ENCODE peak calls at places on chromosomes 4 and X, in six cellular contexts. D is K562, F is HCT116, O is GM12878, K is HepG2, T is H1. J is an unnamed sample. For H3K36me3, the result is how much of the 10 kb centered on the place peaks cover.

GRCh38 chr4:179605196-179605595 is 2163.0 kb upstream of the AGA start:
- DNase-seq in K (no peak), O (no peak), T (no peak), D (no peak), F (no peak), J (no peak)

GRCh38 chrX:30906726-30907125 is 17.7 kb upstream of the TAB3 start:
- DNase-seq in D (no peak), K (no peak), T (no peak), F (peak), O (no peak), J (no peak)

GRCh38 chrX:63434665-63435064 is 83.5 kb upstream of the SPIN4 start:
- DNase-seq in D (peak), F (peak), O (no peak), T (no peak), K (no peak), J (peak)

GRCh38 chr4:80185787-80186548 is 11.3 kb upstream of the PRDM8 start:
- DNase-seq in D (no peak), T (no peak), O (no peak), F (no peak), K (no peak), J (no peak)

GRCh38 chrX:84339507-84340364 is 151.7 kb upstream of the RPS6KA6 start:
- DNase-seq in O (no peak), K (peak), D (peak), T (no peak), F (no peak), J (no peak)

GRCh38 chr4:186487726-186488125 is 67.6 kb downstream of the MTNR1A start:
- DNase-seq in K (no peak), T (no peak), D (no peak), F (no peak), O (no peak), J (no peak)

GRCh38 chrX:18897611-18898010 is 86.3 kb downstream of the PHKA2 start:
- DNase-seq in T (no peak), D (no peak), F (no peak), K (no peak), O (no peak), J (no peak)

GRCh38 chr4:41209187-41209586 is 5.2 kb downstream of the APBB2 start:
- DNase-seq in O (no peak), K (no peak), D (no peak), T (no peak), F (no peak), J (no peak)

GRCh38 chrX:107721966-107722707 is 53.5 kb downstream of the TSC22D3 start:
- DNase-seq in K (no peak), F (no peak), T (no peak), D (no peak), O (no peak), J (no peak)

GRCh38 chr4:52290468-52290867 is 239.4 kb downstream of the SPATA18 start:
- DNase-seq in O (no peak), D (no peak), K (no peak), T (no peak), F (no peak), J (no peak)

GRCh38 chrX:68438575-68438974 is 5.3 kb upstream of the OPHN1 start:
- DNase-seq in D (peak), K (peak), F (no peak), O (no peak), T (no peak), J (no peak)

GRCh38 chr4:28772066-28772465 is 1911.4 kb downstream of the STIM2 start:
- DNase-seq in D (no peak), T (no peak), K (no peak), F (no peak), O (no peak), J (no peak)

GRCh38 chr4:54781771-54782170 is 124.0 kb downstream of the KIT start:
- DNase-seq in O (no peak), K (no peak), D (no peak), F (no peak), T (no peak), J (no peak)

GRCh38 chr4:82900016-82900334 is 560 bp upstream of the THAP9 start:
- DNase-seq in T (no peak), D (no peak), O (peak), F (no peak), K (no peak), J (no peak)

GRCh38 chr4:150127757-150128156 is 49.5 kb downstream of the DCLK2 start:
- DNase-seq in T (no peak), O (no peak), K (no peak), F (no peak), D (no peak), J (no peak)

GRCh38 chr4:121485190-121485804 is 104.5 kb upstream of the QRFPR start:
- DNase-seq in T (no peak), O (no peak), K (no peak), F (no peak), D (no peak), J (no peak)

GRCh38 chr4:90950385-90950841 is 823.2 kb downstream of the CCSER1 start:
- DNase-seq in D (no peak), K (no peak), F (no peak), T (no peak), O (no peak), J (no peak)

GRCh38 chrX:57596109-57596870 is 4.5 kb downstream of the ZXDB start:
- DNase-seq in K (peak), D (no peak), F (no peak), T (no peak), O (no peak), J (no peak)

GRCh38 chrX:107710617-107711391 is 64.8 kb downstream of the TSC22D3 start:
- DNase-seq in O (peak), K (peak), D (peak), F (peak), T (no peak), J (peak)

GRCh38 chrX:39017062-39017461 is 215.8 kb downstream of the MID1IP1 start:
- DNase-seq in T (no peak), O (no peak), K (peak), F (no peak), D (no peak), J (no peak)

GRCh38 chrX:134171661-134172587 is 65.1 kb upstream of the CCDC160 start:
- DNase-seq in T (no peak), F (no peak), K (no peak), D (no peak), O (no peak), J (no peak)

GRCh38 chr4:121239951-121240350 is 75.8 kb upstream of the TNIP3 start:
- DNase-seq in K (no peak), D (no peak), O (no peak), F (no peak), T (no peak), J (no peak)

GRCh38 chr4:71691416-71692073 is 92.3 kb downstream of the GC start:
- DNase-seq in O (no peak), D (no peak), T (no peak), F (no peak), K (no peak), J (no peak)

GRCh38 chr4:108834787-108835384 is 72.0 kb upstream of the ETNPPL start:
- DNase-seq in D (no peak), T (no peak), O (no peak), F (peak), K (peak), J (no peak)

DNA sequence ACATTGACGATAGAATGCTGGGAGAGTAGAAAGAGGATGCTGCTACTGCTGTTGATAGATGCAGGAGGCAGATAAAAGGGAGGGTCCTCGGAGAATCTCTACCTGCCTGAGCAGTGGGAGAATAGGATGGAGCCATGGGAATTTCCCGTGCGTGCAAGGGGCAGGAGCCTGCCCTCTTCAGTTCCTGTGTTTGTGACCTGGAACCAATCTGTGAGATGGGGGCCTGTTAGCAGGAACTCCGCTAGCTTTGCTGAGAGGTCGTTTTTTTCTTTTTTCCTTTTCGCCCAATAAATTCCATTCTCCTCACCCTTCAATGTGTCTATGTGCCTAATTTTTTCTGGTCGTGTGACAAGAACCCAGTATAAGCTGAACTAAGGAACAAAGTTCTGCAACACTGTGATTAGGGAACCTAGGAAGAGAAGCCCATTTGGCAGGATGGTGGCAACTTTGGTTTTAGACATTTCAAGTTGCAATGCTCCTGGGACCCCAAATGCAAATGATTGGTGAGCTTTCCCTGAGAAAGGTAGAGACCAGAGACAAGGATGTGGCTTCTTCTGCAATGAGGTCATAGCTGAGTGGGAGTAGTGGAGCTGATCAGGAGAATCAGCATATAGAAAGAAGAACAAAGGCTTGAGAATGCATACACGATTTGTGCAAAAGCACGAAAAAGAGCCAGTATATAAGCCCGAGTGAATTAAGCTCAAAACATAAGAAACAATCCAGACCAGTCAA is 23.9 kb downstream of the SLC39A8 start:
- DNase-seq in F (no peak), O (peak), K (no peak), T (no peak), D (no peak), J (no peak)
- H3K9ac ChIP-seq in F (no peak), O (no peak), K (no peak), T (no peak), D (no peak), J (no peak)

GRCh38 chrX:56564182-56564885 is 907 bp downstream of the UBQLN2 start:
- DNase-seq in T (peak), K (peak), F (no peak), O (no peak), D (peak), J (no peak)
- TF ChIP-seq ZNF274 in T (no peak), K (no peak), F (no peak), O (no peak), D (no peak), J (no peak)

DNA sequence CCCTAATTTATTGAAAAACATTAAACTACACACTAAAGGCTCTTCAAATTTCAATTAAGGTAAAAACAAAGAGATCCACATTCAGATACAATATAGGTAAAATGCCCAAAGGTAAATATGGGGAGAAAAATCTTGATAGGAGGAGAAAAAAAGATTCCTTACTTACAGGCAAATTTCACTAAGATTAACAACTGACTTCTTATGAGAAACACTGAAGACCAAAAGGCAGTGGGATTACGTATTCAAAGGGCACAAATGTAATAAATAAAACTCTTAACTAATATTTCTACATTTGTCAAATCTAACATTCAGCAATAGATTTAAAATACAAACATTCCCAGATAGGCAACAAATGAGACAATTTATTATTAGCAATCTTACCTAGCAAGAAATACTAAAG is 829.3 kb downstream of the SH3BGRL start:
- DNase-seq in K (no peak), O (no peak), T (no peak), D (no peak), F (no peak), J (no peak)
- H3K36me3 ChIP-seq in K (under half), O (under half), T (under half), D (under half), F (under half), J (under half)

GRCh38 chrX:2848806-2849420 is 20.2 kb downstream of the GYG2 start:
- DNase-seq in O (no peak), K (peak), F (no peak), D (no peak), T (no peak), J (peak)
- H3K9ac ChIP-seq in O (no peak), K (no peak), F (no peak), D (no peak), T (no peak), J (no peak)

GRCh38 chr4:170089274-170089742 is 448 bp downstream of the AADAT start:
- DNase-seq in F (no peak), O (no peak), D (no peak), K (peak), T (no peak), J (no peak)
- TF ChIP-seq ZNF274 in F (no peak), O (no peak), D (no peak), K (no peak), T (no peak), J (no peak)

GRCh38 chrX:9678215-9678980 is 87.2 kb downstream of the GPR143 start:
- DNase-seq in D (no peak), T (no peak), F (no peak), O (no peak), K (no peak), J (no peak)
- H3K36me3 ChIP-seq in D (under half), T (under half), F (under half), O (under half), K (under half), J (under half)

GRCh38 chr4:128565054-128565453 is 244.4 kb upstream of the JADE1 start:
- DNase-seq in T (no peak), K (no peak), D (no peak), F (no peak), O (no peak), J (no peak)

GRCh38 chr4:128558896-128559669 is 250.4 kb upstream of the JADE1 start:
- DNase-seq in T (no peak), D (no peak), F (no peak), O (no peak), K (no peak), J (no peak)

GRCh38 chr4:128565565-128566186 is 243.8 kb upstream of the JADE1 start:
- DNase-seq in D (no peak), O (no peak), K (peak), F (peak), T (peak), J (peak)

GRCh38 chr4:128556756-128557155 is 252.7 kb upstream of the JADE1 start:
- DNase-seq in T (no peak), D (no peak), F (no peak), O (no peak), K (no peak), J (no peak)

DNA sequence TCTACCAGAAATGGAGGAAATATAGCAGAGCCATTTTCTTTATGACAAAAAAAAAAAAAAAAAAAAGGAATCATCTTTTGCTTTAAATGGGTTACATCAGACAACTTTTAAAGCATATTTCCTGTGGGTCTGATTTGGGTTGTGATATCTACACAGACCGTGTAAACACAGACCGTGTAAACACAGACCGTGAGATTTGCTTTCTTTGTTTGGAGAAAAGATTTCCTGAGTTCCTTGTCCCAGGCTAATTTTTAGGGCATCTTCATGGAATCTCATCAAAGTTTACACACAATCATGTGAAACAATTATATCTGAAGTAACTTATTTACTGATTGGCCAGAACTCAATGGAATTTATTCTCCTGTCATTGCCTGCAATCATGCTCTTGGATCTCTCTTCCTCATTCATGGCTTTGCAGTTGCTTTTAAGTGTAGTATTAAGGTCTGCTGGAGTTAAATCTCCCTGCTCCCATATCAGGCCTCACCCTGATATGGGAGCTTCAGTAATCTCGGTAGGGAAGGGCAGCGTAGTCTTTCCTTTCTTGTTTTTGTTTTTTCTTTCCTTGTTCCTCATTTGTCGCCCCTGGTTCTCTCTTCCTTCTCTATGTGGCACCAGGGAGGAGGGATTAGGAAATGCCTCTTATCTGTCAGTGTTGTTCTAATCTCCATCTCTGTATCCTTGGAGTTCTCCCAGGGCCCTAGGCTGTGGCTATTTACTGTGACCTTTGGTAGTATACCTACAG is 248.6 kb upstream of the JADE1 start:
- DNase-seq in K (peak), O (no peak), D (no peak), T (no peak), F (no peak), J (no peak)
- H3K9ac ChIP-seq in K (no peak), O (no peak), D (no peak), T (no peak), F (no peak), J (no peak)

GRCh38 chr4:15653864-15654391 is 1.2 kb downstream of the FBXL5 start:
- DNase-seq in T (no peak), K (peak), F (no peak), O (no peak), D (peak), J (no peak)

GRCh38 chr4:15656038-15656470 is 897 bp upstream of the FBXL5 start:
- DNase-seq in O (no peak), D (no peak), K (no peak), T (peak), F (no peak), J (peak)

GRCh38 chr4:15657366-15657765 is 2.2 kb upstream of the FBXL5 start:
- DNase-seq in K (no peak), O (no peak), T (no peak), F (no peak), D (no peak), J (no peak)

GRCh38 chr4:15654556-15655222 is 468 bp downstream of the FBXL5 start:
- DNase-seq in D (no peak), T (no peak), O (no peak), F (no peak), K (peak), J (no peak)

DNA sequence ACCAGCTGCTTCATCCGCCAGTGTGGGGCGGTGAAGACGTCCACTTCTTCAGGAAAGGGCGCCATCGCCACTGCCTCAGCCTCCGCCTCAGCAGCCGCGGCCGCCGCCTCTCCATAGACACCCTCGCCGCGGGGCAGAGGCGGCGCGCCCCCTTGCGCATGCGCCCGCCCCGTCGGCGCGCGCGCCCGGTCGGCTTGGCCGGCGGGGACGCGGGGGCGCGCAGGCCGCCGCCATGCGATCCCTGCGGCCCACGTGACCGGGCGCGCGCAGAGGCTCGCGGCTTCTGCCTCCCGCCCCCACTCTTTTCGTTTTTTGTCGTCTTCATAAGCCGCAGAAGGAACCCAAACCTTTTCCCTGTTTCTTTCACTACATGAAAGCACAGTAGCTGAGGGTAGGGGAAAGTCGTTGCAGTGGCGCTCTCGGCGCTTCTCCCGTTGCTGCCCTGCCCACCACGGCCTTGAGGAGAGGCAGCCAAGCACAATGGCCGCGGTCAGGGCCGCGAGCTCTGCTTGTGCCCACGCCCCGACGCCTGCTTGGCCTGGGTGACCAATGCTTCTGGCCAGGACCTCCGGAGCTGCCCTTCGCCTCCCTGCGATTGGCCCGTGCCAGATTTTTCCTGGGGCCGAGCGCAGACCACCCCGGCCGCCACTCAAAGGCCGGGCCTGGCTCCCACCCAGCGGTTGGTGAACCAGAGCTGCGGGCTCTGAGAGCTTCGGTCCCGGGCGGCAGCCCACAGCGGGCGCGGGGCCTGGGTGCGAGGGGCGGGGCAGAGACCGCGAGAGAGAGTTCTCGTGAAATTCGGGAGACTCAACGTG is at the start of gene FBXL5:
- DNase-seq in O (peak), D (peak), F (no peak), T (peak), K (peak), J (peak)
- TF ChIP-seq ZNF274 in O (no peak), D (no peak), F (no peak), T (no peak), K (peak), J (no peak)

J was measured in NT2/D1.